ENCODE peak calls at places on chromosomes 16 and 17, in ten cellular contexts. E, M, V, I, P, F, Q, T, N and D are unnamed samples.

GRCh38 chr16:48511716-48512115 is 98.3 kb downstream of the N4BP1 start:
- DNase-seq in V (no peak), P (no peak), Q (no peak), T (no peak), M (no peak), E (peak), N (no peak), I (no peak), F (no peak), D (no peak)

GRCh38 chr17:77145635-77146632 is 5.2 kb downstream of the SEC14L1 start:
- DNase-seq in F (peak), I (no peak), M (no peak), Q (no peak), P (peak), T (peak), E (peak), N (peak), V (no peak), D (no peak)

GRCh38 chr16:84096447-84097005 is 20.2 kb downstream of the MBTPS1 start:
- DNase-seq in F (no peak), V (no peak), T (no peak), M (no peak), Q (no peak), I (no peak), E (no peak), P (no peak), N (peak), D (no peak)

GRCh38 chr16:69301861-69302260 is 9.3 kb upstream of the VPS4A start:
- DNase-seq in N (no peak), F (no peak), I (no peak), T (no peak), P (no peak), M (no peak), Q (no peak), V (no peak), E (no peak), D (no peak)

GRCh38 chr16:4780235-4780634 is 7.9 kb downstream of the SEPTIN12 start:
- DNase-seq in P (no peak), V (no peak), T (no peak), M (no peak), E (no peak), Q (no peak), N (no peak), F (no peak), I (no peak), D (no peak)

GRCh38 chr16:81542609-81543570 is 98.3 kb downstream of the CMIP start:
- DNase-seq in N (no peak), I (no peak), F (no peak), M (no peak), E (no peak), Q (no peak), T (no peak), P (no peak), V (no peak), D (no peak)

GRCh38 chr16:51326131-51326856 is 175.2 kb upstream of the SALL1 start:
- DNase-seq in Q (no peak), T (peak), N (no peak), M (peak), P (no peak), E (no peak), I (no peak), F (no peak), V (no peak), D (no peak)

GRCh38 chr17:78324391-78325075 is 35.3 kb downstream of the SOCS3 start:
- DNase-seq in F (peak), N (peak), M (peak), T (peak), E (peak), V (no peak), I (peak), P (peak), Q (no peak), D (no peak)

GRCh38 chr17:63293310-63293709 is 152.8 kb downstream of the CYB561 start:
- DNase-seq in F (no peak), P (no peak), Q (no peak), T (peak), E (no peak), N (no peak), I (no peak), V (no peak), M (no peak), D (no peak)

GRCh38 chr17:7894226-7894625 is 5.6 kb downstream of the CHD3 start:
- DNase-seq in F (no peak), I (no peak), T (no peak), V (no peak), P (no peak), M (no peak), E (no peak), N (no peak), Q (no peak), D (no peak)

GRCh38 chr17:48330386-48330785 is 99.6 kb downstream of the SKAP1 start:
- DNase-seq in T (no peak), M (no peak), Q (no peak), P (no peak), N (no peak), E (no peak), I (no peak), V (no peak), F (no peak), D (no peak)

GRCh38 chr17:17971431-17972125 is 622 bp downstream of the TOM1L2 start:
- DNase-seq in M (peak), T (peak), N (peak), P (peak), Q (no peak), E (peak), F (no peak), I (no peak), V (no peak), D (peak)

GRCh38 chr17:65062168-65062915 is 5.8 kb upstream of the GNA13 start:
- DNase-seq in E (peak), N (peak), M (no peak), T (no peak), V (no peak), Q (no peak), P (no peak), F (no peak), I (no peak), D (no peak)

GRCh38 chr16:35208001-35208935 is 1748.9 kb downstream of the TP53TG3F start:
- DNase-seq in N (no peak), M (no peak), F (no peak), Q (no peak), T (no peak), P (no peak), V (no peak), E (no peak), I (no peak), D (no peak)

GRCh38 chr16:27925612-27926011 is 137.9 kb downstream of the GSG1L start:
- DNase-seq in F (no peak), N (no peak), M (no peak), T (no peak), E (no peak), P (no peak), V (no peak), Q (no peak), I (no peak), D (no peak)

GRCh38 chr16:89366561-89367537 is 123.5 kb downstream of the ANKRD11 start:
- DNase-seq in M (no peak), I (no peak), E (no peak), N (no peak), T (no peak), F (no peak), P (no peak), V (no peak), Q (no peak), D (no peak)

GRCh38 chr16:17510532-17510931 is 39.8 kb upstream of the XYLT1 start:
- DNase-seq in F (no peak), E (no peak), Q (no peak), I (no peak), V (no peak), N (no peak), P (no peak), T (no peak), M (no peak), D (no peak)

GRCh38 chr17:29390856-29391631 is 881 bp downstream of the TAOK1 start:
- DNase-seq in M (peak), Q (no peak), V (no peak), P (no peak), N (peak), E (no peak), F (peak), T (peak), I (peak), D (no peak)